ENCODE peak calls at places on chromosomes 2 and 18, in seven cellular contexts. B is RPMI7951; V is ACHN; W is GM13976; P is adipocyte; L is stimulated activated CD4-positive, alpha-beta T cell treated with anti-CD3 and anti-CD28 coated beads, Interleukin-12 subunit alpha, Interleukin-12 subunit beta, amount 100 ng/mL, for 4 hours; F is stimulated activated naive B cell treated with anti-CD40 and anti-IgM and Interleukin-4, amounts not matched to agents 10 μg/mL and 1 μg/mL and 100 μg/mL, for 72 hours. K is an unnamed sample.

GRCh38 chr2:235026649-235027557 is 75.1 kb downstream of the SH3BP4 start:
- DNase-seq in B (peak), L (no peak), V (peak), W (no peak), F (no peak), P (peak), K (no peak)

GRCh38 chr2:11248-11941 is 34.9 kb downstream of the FAM110C start:
- DNase-seq in V (peak), W (no peak), B (no peak), F (peak), L (peak), P (peak), K (no peak)

GRCh38 chr18:1541478-1541877 is 636.8 kb downstream of the ADCYAP1 start:
- DNase-seq in L (no peak), F (no peak), B (no peak), W (no peak), P (no peak), V (no peak), K (no peak)

GRCh38 chr2:203636896-203637818 is 69.3 kb upstream of the CD28 start:
- DNase-seq in F (no peak), P (peak), V (no peak), B (peak), L (no peak), W (no peak), K (no peak)

GRCh38 chr2:70923378-70924015 is 12.2 kb upstream of the ATP6V1B1 start:
- DNase-seq in P (no peak), V (peak), B (no peak), L (no peak), W (no peak), F (no peak), K (no peak)

GRCh38 chr2:26018184-26018716 is 15.6 kb upstream of the RAB10 start:
- DNase-seq in L (peak), W (no peak), P (peak), B (peak), V (peak), F (no peak), K (no peak)

GRCh38 chr18:52907522-52907921 is 567.5 kb downstream of the DCC start:
- DNase-seq in P (no peak), L (no peak), W (no peak), B (no peak), V (no peak), F (no peak), K (no peak)

GRCh38 chr18:51195602-51196115 is 1.8 kb downstream of the MEX3C start:
- DNase-seq in L (no peak), W (no peak), B (peak), F (no peak), V (peak), P (peak), K (no peak)

GRCh38 chr18:48952287-48953095 is 1.7 kb upstream of the SMAD7 start:
- DNase-seq in V (peak), B (peak), P (peak), W (peak), F (peak), L (peak), K (no peak)

GRCh38 chr2:80496770-80497169 is 192.2 kb upstream of the LRRTM1 start:
- DNase-seq in F (no peak), W (no peak), V (peak), B (peak), L (no peak), P (peak), K (no peak)

GRCh38 chr2:225400060-225400511 is 576 bp downstream of the NYAP2 start:
- DNase-seq in L (no peak), W (no peak), F (no peak), P (peak), B (peak), V (peak), K (no peak)

GRCh38 chr2:38626326-38627031 is 23.8 kb upstream of the HNRNPLL start:
- DNase-seq in P (no peak), V (no peak), W (no peak), F (no peak), L (no peak), B (no peak), K (no peak)

GRCh38 chr2:26629346-26629630 is 11.9 kb downstream of the CIB4 start:
- DNase-seq in W (no peak), L (no peak), P (no peak), F (no peak), V (no peak), B (no peak), K (no peak)

GRCh38 chr2:239293450-239294430 is 107.1 kb downstream of the HDAC4 start:
- DNase-seq in L (peak), F (peak), B (no peak), W (peak), V (no peak), P (no peak), K (no peak)

GRCh38 chr2:74025971-74026612 is 41.4 kb downstream of the TET3 start:
- DNase-seq in V (no peak), B (no peak), P (no peak), F (no peak), L (no peak), W (no peak), K (no peak)

GRCh38 chr2:221241072-221241471 is 331.0 kb downstream of the EPHA4 start:
- DNase-seq in F (no peak), V (no peak), P (no peak), B (no peak), L (no peak), W (no peak), K (no peak)

GRCh38 chr2:240991378-240992263 is 6.8 kb upstream of the SNED1 start:
- DNase-seq in B (peak), V (peak), L (no peak), P (peak), W (no peak), F (no peak), K (no peak)

GRCh38 chr2:69717902-69718301 is 24.0 kb upstream of the ANXA4 start:
- DNase-seq in V (no peak), F (no peak), B (peak), P (peak), L (no peak), W (peak), K (no peak)

GRCh38 chr2:120596191-120596781 is 139.4 kb upstream of the GLI2 start:
- DNase-seq in F (no peak), V (no peak), B (peak), W (no peak), P (no peak), L (no peak), K (no peak)

GRCh38 chr18:37253424-37254255 is 312.0 kb downstream of the CELF4 start:
- DNase-seq in P (peak), B (no peak), F (no peak), V (no peak), W (peak), L (no peak), K (peak)

GRCh38 chr2:137659616-137660015 is 304.7 kb upstream of the HNMT start:
- DNase-seq in F (no peak), W (no peak), L (no peak), P (peak), V (peak), B (peak), K (no peak)

GRCh38 chr2:88932677-88933076 is 241.2 kb downstream of the RPIA start:
- DNase-seq in B (no peak), W (no peak), L (no peak), F (no peak), V (no peak), P (no peak), K (no peak)

GRCh38 chr2:75102011-75102410 is 97.3 kb downstream of the TACR1 start:
- DNase-seq in B (peak), V (no peak), L (no peak), P (no peak), W (no peak), F (no peak), K (no peak)

GRCh38 chr2:176088048-176088936 is 4.2 kb upstream of the HOXD13 start:
- DNase-seq in W (peak), L (no peak), B (peak), F (no peak), P (peak), V (peak), K (peak)

GRCh38 chr2:19893520-19894134 is 8.2 kb downstream of the TTC32 start:
- DNase-seq in P (no peak), F (no peak), B (no peak), V (no peak), L (no peak), W (no peak), K (no peak)

GRCh38 chr2:86807462-86808275 is 17.0 kb upstream of the CD8A start:
- DNase-seq in F (no peak), V (peak), P (peak), L (no peak), B (peak), W (peak), K (no peak)

GRCh38 chr2:119487434-119488244 is 36.6 kb downstream of the SCTR start:
- DNase-seq in B (no peak), F (no peak), L (no peak), V (peak), W (peak), P (no peak), K (no peak)

GRCh38 chr2:69985684-69986083 is 24.3 kb upstream of the ASPRV1 start:
- DNase-seq in W (no peak), F (no peak), B (no peak), P (no peak), V (no peak), L (no peak), K (no peak)

GRCh38 chr2:173964565-173965371 is 405 bp downstream of the SP3 start:
- DNase-seq in P (peak), L (peak), V (peak), W (peak), F (peak), B (peak), K (peak)

GRCh38 chr18:27668126-27668525 is 483.0 kb upstream of the CHST9 start:
- DNase-seq in L (no peak), W (no peak), B (no peak), P (peak), V (no peak), F (no peak), K (no peak)

GRCh38 chr2:37882036-37882435 is 43.1 kb upstream of the RMDN2 start:
- DNase-seq in L (no peak), W (no peak), V (no peak), B (no peak), F (no peak), P (no peak), K (no peak)

GRCh38 chr2:64766841-64767669 is 113.3 kb upstream of the SERTAD2 start:
- DNase-seq in L (no peak), P (peak), F (no peak), W (peak), B (peak), V (peak), K (no peak)

GRCh38 chr2:170013802-170014551 is 164.0 kb upstream of the MYO3B start:
- DNase-seq in V (no peak), W (no peak), P (no peak), B (peak), L (no peak), F (no peak), K (no peak)

GRCh38 chr2:187959821-187960220 is 331.9 kb upstream of the GULP1 start:
- DNase-seq in L (no peak), B (no peak), W (no peak), V (no peak), F (no peak), P (no peak), K (no peak)

GRCh38 chr2:149076863-149077412 is 38.4 kb downstream of the LYPD6B start:
- DNase-seq in B (peak), W (no peak), L (no peak), P (peak), F (no peak), V (no peak), K (no peak)

GRCh38 chr2:211748339-211748738 is 790.3 kb downstream of the ERBB4 start:
- DNase-seq in F (no peak), L (no peak), V (no peak), B (no peak), P (no peak), W (no peak), K (no peak)

GRCh38 chr18:48519431-48520100 is 19.3 kb upstream of the CTIF start:
- DNase-seq in F (no peak), B (no peak), W (peak), V (no peak), P (no peak), L (no peak), K (no peak)

K was measured in GM12891.